ENCODE peak calls at places on chromosomes 13 and 19, in five cellular contexts. Z, P, U, N and B are unnamed samples.

GRCh38 chr19:42037649-42038048 is 32.4 kb downstream of the GRIK5 start:
- DNase-seq in Z (no peak), P (no peak), U (no peak), N (no peak), B (no peak)

GRCh38 chr19:33438987-33439781 is 65.7 kb downstream of the CEBPG start:
- DNase-seq in Z (no peak), P (no peak), U (no peak), N (no peak), B (no peak)

GRCh38 chr19:19120308-19121156 is 17.7 kb downstream of the TMEM161A start:
- DNase-seq in Z (peak; percentile 89), P (no peak), U (peak; percentile 48), N (peak; percentile 41), B (no peak)

GRCh38 chr13:30381049-30381448 is 41.2 kb upstream of the UBE2L5 start:
- DNase-seq in Z (no peak), P (peak; percentile 7), U (no peak), N (no peak), B (no peak)

GRCh38 chr19:49335784-49336481 is 727 bp downstream of the CD37 start:
- DNase-seq in Z (peak; percentile 42), P (peak; percentile 54), U (peak; percentile 29), N (no peak), B (no peak)

GRCh38 chr19:17778621-17779280 is 16.2 kb upstream of the B3GNT3 start:
- DNase-seq in Z (no peak), P (no peak), U (no peak), N (no peak), B (no peak)

GRCh38 chr19:13095934-13096890 is 6.4 kb downstream of the LYL1 start:
- DNase-seq in Z (no peak), P (peak; percentile 63), U (no peak), N (no peak), B (no peak)

GRCh38 chr19:16605115-16605514 is 22.9 kb downstream of the MED26 start:
- DNase-seq in Z (no peak), P (no peak), U (no peak), N (no peak), B (no peak)

GRCh38 chr19:5083547-5083965 is 114.6 kb downstream of the KDM4B start:
- DNase-seq in Z (peak; percentile 80), P (no peak), U (no peak), N (no peak), B (no peak)

GRCh38 chr13:37225414-37226047 is 120.1 kb upstream of the CSNK1A1L start:
- DNase-seq in Z (no peak), P (no peak), U (no peak), N (no peak), B (no peak)

GRCh38 chr13:84433024-84433423 is 550.8 kb upstream of the SLITRK1 start:
- DNase-seq in Z (no peak), P (no peak), U (no peak), N (no peak), B (no peak)

GRCh38 chr19:8482696-8483095 is 19.7 kb downstream of the PRAM1 start:
- DNase-seq in Z (no peak), P (no peak), U (no peak), N (no peak), B (no peak)

GRCh38 chr19:49581007-49581508 is at the start of gene PRRG2:
- DNase-seq in Z (no peak), P (no peak), U (no peak), N (no peak), B (no peak)

GRCh38 chr13:57630661-57631606 is 610 bp upstream of the PCDH17 start:
- DNase-seq in Z (no peak), P (peak; percentile 57), U (no peak), N (peak; percentile 64), B (no peak)

GRCh38 chr13:20667857-20668256 is 35.6 kb upstream of the IL17D start:
- DNase-seq in Z (no peak), P (no peak), U (no peak), N (no peak), B (no peak)

GRCh38 chr13:102273111-102273510 is 128.7 kb downstream of the FGF14 start:
- DNase-seq in Z (no peak), P (no peak), U (no peak), N (no peak), B (no peak)

GRCh38 chr19:47284324-47284899 is 9.7 kb downstream of the INAFM1 start:
- DNase-seq in Z (no peak), P (no peak), U (no peak), N (peak; percentile 17), B (no peak)